ENCODE peak calls at places on chromosomes 5 and 9, in five cellular contexts. One of them, this sample, is unnamed.

GRCh38 chr5:119368238-119368630 is 12.4 kb downstream of the TNFAIP8 start:
- DNase-seq in HCT116: no peak
- DNase-seq in kidney glomerular epithelial cell: no peak
- DNase-seq in activated CD4-positive, alpha-beta T cell treated with anti-CD3 and anti-CD28 coated beads for 4 hours: peak; percentile 73
- DNase-seq in ecto neural progenitor cell: no peak
- DNase-seq in this sample: peak; percentile 7

GRCh38 chr9:90024419-90024818 is 419.6 kb downstream of the GADD45G start:
- DNase-seq in HCT116: no peak
- DNase-seq in kidney glomerular epithelial cell: no peak
- DNase-seq in activated CD4-positive, alpha-beta T cell treated with anti-CD3 and anti-CD28 coated beads for 4 hours: no peak
- DNase-seq in ecto neural progenitor cell: no peak
- DNase-seq in this sample: no peak

GRCh38 chr5:132437604-132438275 is 52.8 kb downstream of the IRF1 start:
- DNase-seq in HCT116: no peak
- DNase-seq in kidney glomerular epithelial cell: peak; percentile 90
- DNase-seq in activated CD4-positive, alpha-beta T cell treated with anti-CD3 and anti-CD28 coated beads for 4 hours: peak; percentile 71
- DNase-seq in ecto neural progenitor cell: no peak
- DNase-seq in this sample: peak; percentile 16

GRCh38 chr5:113031132-113031531 is 54.5 kb downstream of the DCP2 start:
- DNase-seq in HCT116: no peak
- DNase-seq in kidney glomerular epithelial cell: no peak
- DNase-seq in activated CD4-positive, alpha-beta T cell treated with anti-CD3 and anti-CD28 coated beads for 4 hours: no peak
- DNase-seq in ecto neural progenitor cell: no peak
- DNase-seq in this sample: no peak

GRCh38 chr9:89923961-89924504 is 319.2 kb downstream of the GADD45G start:
- DNase-seq in HCT116: no peak
- DNase-seq in kidney glomerular epithelial cell: peak; percentile 1
- DNase-seq in activated CD4-positive, alpha-beta T cell treated with anti-CD3 and anti-CD28 coated beads for 4 hours: peak; percentile 46
- DNase-seq in ecto neural progenitor cell: peak; percentile 43
- DNase-seq in this sample: no peak

GRCh38 chr5:102090770-102091169 is 205.3 kb downstream of the SLCO4C1 start:
- DNase-seq in HCT116: peak; percentile 36
- DNase-seq in kidney glomerular epithelial cell: no peak
- DNase-seq in activated CD4-positive, alpha-beta T cell treated with anti-CD3 and anti-CD28 coated beads for 4 hours: no peak
- DNase-seq in ecto neural progenitor cell: peak; percentile 55
- DNase-seq in this sample: no peak

GRCh38 chr5:168728812-168729211 is 149.6 kb upstream of the PANK3 start:
- DNase-seq in HCT116: no peak
- DNase-seq in kidney glomerular epithelial cell: no peak
- DNase-seq in activated CD4-positive, alpha-beta T cell treated with anti-CD3 and anti-CD28 coated beads for 4 hours: no peak
- DNase-seq in ecto neural progenitor cell: no peak
- DNase-seq in this sample: no peak

GRCh38 chr5:173035904-173036707 is 20.0 kb upstream of the CREBRF start:
- DNase-seq in HCT116: no peak
- DNase-seq in kidney glomerular epithelial cell: no peak
- DNase-seq in activated CD4-positive, alpha-beta T cell treated with anti-CD3 and anti-CD28 coated beads for 4 hours: no peak
- DNase-seq in ecto neural progenitor cell: no peak
- DNase-seq in this sample: peak; percentile 36

GRCh38 chr9:37958154-37958553 is 54.2 kb upstream of the SLC25A51 start:
- DNase-seq in HCT116: no peak
- DNase-seq in kidney glomerular epithelial cell: no peak
- DNase-seq in activated CD4-positive, alpha-beta T cell treated with anti-CD3 and anti-CD28 coated beads for 4 hours: no peak
- DNase-seq in ecto neural progenitor cell: no peak
- DNase-seq in this sample: no peak

GRCh38 chr9:121736964-121737462 is 85.6 kb downstream of the DAB2IP start:
- DNase-seq in HCT116: no peak
- DNase-seq in kidney glomerular epithelial cell: no peak
- DNase-seq in activated CD4-positive, alpha-beta T cell treated with anti-CD3 and anti-CD28 coated beads for 4 hours: no peak
- DNase-seq in ecto neural progenitor cell: peak; percentile 68
- DNase-seq in this sample: no peak